ENCODE peak calls at places on chromosomes 5 and 9, in six cellular contexts. V is effector memory CD4-positive, alpha-beta T cell; F is hepatocyte; W is neural progenitor cell; O is MM.1S; J is PC-3. K is an unnamed sample. For H3K36me3, the result is how much of the 10 kb centered on the place peaks cover.

GRCh38 chr5:84382363-84383295 is 2.1 kb downstream of the EDIL3 start:
- DNase-seq in V (no peak), O (no peak), F (peak), W (peak), J (no peak), K (no peak)

GRCh38 chr5:128409401-128409800 is 128.6 kb downstream of the FBN2 start:
- DNase-seq in W (no peak), V (no peak), J (no peak), F (no peak), O (no peak), K (no peak)

GRCh38 chr5:10503997-10504761 is 59.7 kb upstream of the ANKRD33B start:
- DNase-seq in O (no peak), W (no peak), V (no peak), J (no peak), F (no peak), K (no peak)

GRCh38 chr5:61599370-61600140 is 267.5 kb downstream of the ZSWIM6 start:
- DNase-seq in V (no peak), J (peak), O (no peak), W (no peak), F (peak), K (no peak)

GRCh38 chr9:10248890-10249289 is 363.9 kb downstream of the PTPRD start:
- DNase-seq in O (no peak), F (no peak), V (no peak), J (no peak), W (no peak), K (no peak)

GRCh38 chr9:89668216-89668867 is 63.5 kb downstream of the GADD45G start:
- DNase-seq in F (no peak), O (no peak), J (no peak), V (no peak), W (no peak), K (no peak)

GRCh38 chr9:76180541-76180940 is 213.7 kb downstream of the RFK start:
- DNase-seq in W (peak), J (no peak), V (no peak), O (no peak), F (peak), K (no peak)

GRCh38 chr9:135849186-135849585 is 58.2 kb downstream of the CAMSAP1 start:
- DNase-seq in V (no peak), J (no peak), W (no peak), O (no peak), F (no peak), K (no peak)

GRCh38 chr5:52786937-52787599 is 648 bp upstream of the ITGA1 start:
- DNase-seq in V (no peak), J (no peak), O (peak), F (peak), W (no peak), K (no peak)

GRCh38 chr9:134496413-134497282 is 145.0 kb upstream of the COL5A1 start:
- DNase-seq in W (no peak), V (no peak), F (no peak), J (peak), O (no peak), K (no peak)

GRCh38 chr5:44565360-44565759 is 176.1 kb upstream of the FGF10 start:
- DNase-seq in V (no peak), J (no peak), W (no peak), O (no peak), F (no peak), K (no peak)

GRCh38 chr5:35908266-35908665 is 30.2 kb downstream of the CAPSL start:
- DNase-seq in F (no peak), O (no peak), J (no peak), V (no peak), W (no peak), K (no peak)

GRCh38 chr5:141597394-141597793 is 21.4 kb downstream of the DIAPH1 start:
- DNase-seq in J (peak), W (no peak), F (no peak), O (no peak), V (no peak), K (no peak)

GRCh38 chr5:180801596-180802324 is 846 bp downstream of the MGAT1 start:
- DNase-seq in J (no peak), F (no peak), V (no peak), W (no peak), O (no peak), K (no peak)
- H3K27ac ChIP-seq in J (peak), F (peak), V (peak), W (no peak), O (peak), K (no peak)

GRCh38 chr5:100855940-100856339 is 47.1 kb downstream of the ST8SIA4 start:
- DNase-seq in F (no peak), J (no peak), O (no peak), V (no peak), W (no peak), K (no peak)
- H3K36me3 ChIP-seq in F (under half), J (under half), O (under half), V (under half), W (under half), K (under half)

DNA sequence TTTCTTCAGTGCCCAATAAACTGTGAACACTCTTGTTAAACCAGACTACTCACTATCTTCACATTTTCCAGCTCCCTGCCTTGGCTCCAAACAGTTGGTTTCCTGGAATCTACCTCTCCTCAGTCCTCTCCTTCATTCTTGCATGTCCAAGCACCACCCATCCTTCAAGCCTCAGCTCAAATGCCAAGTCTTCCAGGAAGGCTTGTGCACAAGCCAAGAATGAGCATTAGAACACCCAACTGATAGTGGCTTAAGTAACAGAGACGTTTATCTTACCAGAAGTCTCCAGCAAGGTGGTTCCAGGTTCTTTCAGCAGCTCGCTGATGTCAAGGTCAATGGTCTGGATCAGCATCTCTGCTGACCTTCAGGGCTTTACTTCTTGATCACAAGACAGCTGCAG is 60.1 kb downstream of the PTPDC1 start:
- DNase-seq in F (peak), J (no peak), V (no peak), O (no peak), W (no peak), K (no peak)
- H3K4me3 ChIP-seq in F (no peak), J (no peak), V (no peak), O (no peak), W (no peak), K (no peak)

DNA sequence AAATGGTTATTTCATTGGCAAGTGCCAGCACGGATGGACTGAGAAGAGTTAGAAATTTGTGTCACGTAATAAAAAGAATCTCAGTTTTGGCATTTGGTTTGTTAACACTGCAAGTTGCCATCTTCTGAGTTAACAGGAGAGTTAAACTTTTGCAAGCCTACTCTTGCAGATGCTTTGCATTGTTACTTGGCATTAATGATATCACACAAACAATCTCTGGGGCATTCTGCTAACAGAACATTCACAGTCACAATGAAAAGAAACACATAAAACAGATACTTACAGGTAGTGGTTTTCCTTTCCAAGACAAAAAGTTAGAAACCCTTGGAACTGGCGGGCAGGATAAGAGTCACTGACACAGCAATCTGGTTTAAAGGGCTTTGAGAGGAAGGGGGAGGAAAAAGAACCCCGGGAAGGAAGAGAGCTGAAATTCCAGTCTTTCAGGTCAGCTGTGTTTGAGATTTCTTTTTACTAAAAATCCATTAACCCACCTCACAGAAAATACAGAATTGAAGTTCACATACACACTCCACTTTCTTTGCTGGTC is 524 bp downstream of the FREM1 start:
- DNase-seq in F (peak), O (no peak), J (peak), V (no peak), W (no peak), K (no peak)
- H3K27ac ChIP-seq in F (peak), O (no peak), J (no peak), V (no peak), W (no peak), K (no peak)

DNA sequence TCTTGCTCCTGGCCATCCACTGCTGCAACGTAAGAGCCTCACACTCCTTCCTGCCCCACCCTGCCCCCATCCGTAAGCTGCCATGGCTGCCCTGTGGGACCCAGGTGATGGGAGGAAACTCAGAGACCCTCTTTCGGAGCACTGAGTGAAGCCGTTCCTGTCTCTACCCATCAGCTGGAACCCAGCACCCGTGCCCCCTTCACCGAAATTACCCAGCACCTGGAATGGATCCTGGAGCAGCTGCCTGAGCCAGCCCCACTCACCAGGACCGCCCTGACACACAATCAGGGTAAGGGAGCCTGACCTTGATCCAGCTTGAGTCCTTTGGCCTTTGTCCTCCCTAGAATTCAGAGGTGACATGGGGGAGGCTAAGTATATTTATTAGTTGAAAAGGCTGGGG is 3.2 kb downstream of the TESK1 start:
- DNase-seq in F (no peak), V (no peak), J (no peak), W (no peak), O (no peak), K (no peak)
- H3K36me3 ChIP-seq in F (under half), V (under half), J (under half), W (under half), O (under half), K (under half)

GRCh38 chr5:181280251-181280762 is 19.4 kb upstream of the TRIM52 start:
- DNase-seq in O (no peak), V (no peak), J (no peak), F (no peak), W (no peak), K (no peak)
- H3K4me3 ChIP-seq in O (no peak), V (no peak), J (no peak), F (peak), W (peak), K (peak)

K was measured in iPS DF 6.9.